ENCODE peak calls at places on chromosomes 6 and 20, in ten cellular contexts. One of them, this sample, is unnamed.

GRCh38 chr6:33994198-33995045 is 151.5 kb downstream of the GRM4 start:
- DNase-seq in fibroblast of lung: no peak
- DNase-seq in astrocyte of the spinal cord: no peak
- DNase-seq in GM20000: no peak
- DNase-seq in lower lobe of right lung: no peak
- DNase-seq in PC-3: no peak
- DNase-seq in heart left ventricle: no peak
- DNase-seq in cardiac muscle cell: no peak
- DNase-seq in A673: no peak
- DNase-seq in B cell: no peak
- DNase-seq in this sample: no peak

GRCh38 chr6:99345164-99345563 is 4.3 kb downstream of the FAXC start:
- DNase-seq in fibroblast of lung: no peak
- DNase-seq in astrocyte of the spinal cord: no peak
- DNase-seq in GM20000: no peak
- DNase-seq in lower lobe of right lung: no peak
- DNase-seq in PC-3: no peak
- DNase-seq in heart left ventricle: no peak
- DNase-seq in cardiac muscle cell: no peak
- DNase-seq in A673: no peak
- DNase-seq in B cell: no peak
- DNase-seq in this sample: no peak

GRCh38 chr6:152661776-152662175 is 24.6 kb upstream of the SYNE1 start:
- DNase-seq in fibroblast of lung: no peak
- DNase-seq in astrocyte of the spinal cord: no peak
- DNase-seq in GM20000: no peak
- DNase-seq in lower lobe of right lung: no peak
- DNase-seq in PC-3: no peak
- DNase-seq in heart left ventricle: no peak
- DNase-seq in cardiac muscle cell: no peak
- DNase-seq in A673: peak
- DNase-seq in B cell: no peak
- DNase-seq in this sample: no peak

GRCh38 chr6:79630883-79631799 is at the start of gene SH3BGRL2:
- DNase-seq in fibroblast of lung: peak
- DNase-seq in astrocyte of the spinal cord: peak
- DNase-seq in GM20000: peak
- DNase-seq in lower lobe of right lung: peak
- DNase-seq in PC-3: peak
- DNase-seq in heart left ventricle: peak
- DNase-seq in cardiac muscle cell: peak
- DNase-seq in A673: peak
- DNase-seq in B cell: peak
- DNase-seq in this sample: peak

GRCh38 chr6:117829594-117830319 is 77.3 kb upstream of the SLC35F1 start:
- DNase-seq in fibroblast of lung: peak
- DNase-seq in astrocyte of the spinal cord: peak
- DNase-seq in GM20000: peak
- DNase-seq in lower lobe of right lung: no peak
- DNase-seq in PC-3: peak
- DNase-seq in heart left ventricle: no peak
- DNase-seq in cardiac muscle cell: peak
- DNase-seq in A673: peak
- DNase-seq in B cell: no peak
- DNase-seq in this sample: peak

GRCh38 chr6:24440897-24441598 is 38.3 kb downstream of the MRS2 start:
- DNase-seq in fibroblast of lung: no peak
- DNase-seq in astrocyte of the spinal cord: no peak
- DNase-seq in GM20000: no peak
- DNase-seq in lower lobe of right lung: no peak
- DNase-seq in PC-3: no peak
- DNase-seq in heart left ventricle: no peak
- DNase-seq in cardiac muscle cell: no peak
- DNase-seq in A673: no peak
- DNase-seq in B cell: no peak
- DNase-seq in this sample: no peak

GRCh38 chr6:149766156-149766768 is 16.7 kb downstream of the PCMT1 start:
- DNase-seq in fibroblast of lung: peak
- DNase-seq in astrocyte of the spinal cord: peak
- DNase-seq in GM20000: no peak
- DNase-seq in lower lobe of right lung: no peak
- DNase-seq in PC-3: peak
- DNase-seq in heart left ventricle: no peak
- DNase-seq in cardiac muscle cell: no peak
- DNase-seq in A673: peak
- DNase-seq in B cell: no peak
- DNase-seq in this sample: no peak

GRCh38 chr20:57651977-57652864 is 32.0 kb upstream of the ZBP1 start:
- DNase-seq in fibroblast of lung: no peak
- DNase-seq in astrocyte of the spinal cord: no peak
- DNase-seq in GM20000: peak
- DNase-seq in lower lobe of right lung: peak
- DNase-seq in PC-3: no peak
- DNase-seq in heart left ventricle: peak
- DNase-seq in cardiac muscle cell: no peak
- DNase-seq in A673: no peak
- DNase-seq in B cell: peak
- DNase-seq in this sample: peak

GRCh38 chr6:126181173-126181741 is 158.7 kb upstream of the CENPW start:
- DNase-seq in fibroblast of lung: no peak
- DNase-seq in astrocyte of the spinal cord: no peak
- DNase-seq in GM20000: no peak
- DNase-seq in lower lobe of right lung: no peak
- DNase-seq in PC-3: peak
- DNase-seq in heart left ventricle: no peak
- DNase-seq in cardiac muscle cell: no peak
- DNase-seq in A673: no peak
- DNase-seq in B cell: no peak
- DNase-seq in this sample: no peak

GRCh38 chr6:108166664-108167448 is 1.0 kb downstream of the NR2E1 start:
- DNase-seq in fibroblast of lung: no peak
- DNase-seq in astrocyte of the spinal cord: no peak
- DNase-seq in GM20000: peak
- DNase-seq in lower lobe of right lung: no peak
- DNase-seq in PC-3: no peak
- DNase-seq in heart left ventricle: no peak
- DNase-seq in cardiac muscle cell: no peak
- DNase-seq in A673: no peak
- DNase-seq in B cell: peak
- DNase-seq in this sample: no peak

GRCh38 chr6:90183587-90184333 is 112.9 kb downstream of the BACH2 start:
- DNase-seq in fibroblast of lung: peak
- DNase-seq in astrocyte of the spinal cord: no peak
- DNase-seq in GM20000: no peak
- DNase-seq in lower lobe of right lung: no peak
- DNase-seq in PC-3: no peak
- DNase-seq in heart left ventricle: no peak
- DNase-seq in cardiac muscle cell: peak
- DNase-seq in A673: no peak
- DNase-seq in B cell: no peak
- DNase-seq in this sample: no peak

GRCh38 chr6:2028457-2029038 is 216.9 kb downstream of the GMDS start:
- DNase-seq in fibroblast of lung: no peak
- DNase-seq in astrocyte of the spinal cord: no peak
- DNase-seq in GM20000: peak
- DNase-seq in lower lobe of right lung: no peak
- DNase-seq in PC-3: peak
- DNase-seq in heart left ventricle: no peak
- DNase-seq in cardiac muscle cell: no peak
- DNase-seq in A673: peak
- DNase-seq in B cell: peak
- DNase-seq in this sample: no peak

GRCh38 chr6:149340200-149340599 is 22.7 kb downstream of the TAB2 start:
- DNase-seq in fibroblast of lung: no peak
- DNase-seq in astrocyte of the spinal cord: no peak
- DNase-seq in GM20000: no peak
- DNase-seq in lower lobe of right lung: no peak
- DNase-seq in PC-3: no peak
- DNase-seq in heart left ventricle: no peak
- DNase-seq in cardiac muscle cell: no peak
- DNase-seq in A673: no peak
- DNase-seq in B cell: no peak
- DNase-seq in this sample: no peak

GRCh38 chr20:23166563-23166962 is 80.4 kb upstream of the CD93 start:
- DNase-seq in fibroblast of lung: no peak
- DNase-seq in astrocyte of the spinal cord: no peak
- DNase-seq in GM20000: no peak
- DNase-seq in lower lobe of right lung: no peak
- DNase-seq in PC-3: no peak
- DNase-seq in heart left ventricle: no peak
- DNase-seq in cardiac muscle cell: no peak
- DNase-seq in A673: no peak
- DNase-seq in B cell: no peak
- DNase-seq in this sample: no peak

GRCh38 chr20:8749101-8749500 is 319.8 kb upstream of the PLCB4 start:
- DNase-seq in fibroblast of lung: peak
- DNase-seq in astrocyte of the spinal cord: no peak
- DNase-seq in GM20000: no peak
- DNase-seq in lower lobe of right lung: no peak
- DNase-seq in PC-3: no peak
- DNase-seq in heart left ventricle: no peak
- DNase-seq in cardiac muscle cell: no peak
- DNase-seq in A673: no peak
- DNase-seq in B cell: no peak
- DNase-seq in this sample: no peak

GRCh38 chr6:56148488-56149190 is 98.7 kb downstream of the COL21A1 start:
- DNase-seq in fibroblast of lung: peak
- DNase-seq in astrocyte of the spinal cord: peak
- DNase-seq in GM20000: no peak
- DNase-seq in lower lobe of right lung: no peak
- DNase-seq in PC-3: no peak
- DNase-seq in heart left ventricle: no peak
- DNase-seq in cardiac muscle cell: no peak
- DNase-seq in A673: peak
- DNase-seq in B cell: no peak
- DNase-seq in this sample: no peak

GRCh38 chr6:30124391-30124790 is 11.5 kb upstream of the TRIM31 start:
- DNase-seq in fibroblast of lung: no peak
- DNase-seq in astrocyte of the spinal cord: no peak
- DNase-seq in GM20000: no peak
- DNase-seq in lower lobe of right lung: no peak
- DNase-seq in PC-3: no peak
- DNase-seq in heart left ventricle: no peak
- DNase-seq in cardiac muscle cell: no peak
- DNase-seq in A673: no peak
- DNase-seq in B cell: no peak
- DNase-seq in this sample: no peak

DNA sequence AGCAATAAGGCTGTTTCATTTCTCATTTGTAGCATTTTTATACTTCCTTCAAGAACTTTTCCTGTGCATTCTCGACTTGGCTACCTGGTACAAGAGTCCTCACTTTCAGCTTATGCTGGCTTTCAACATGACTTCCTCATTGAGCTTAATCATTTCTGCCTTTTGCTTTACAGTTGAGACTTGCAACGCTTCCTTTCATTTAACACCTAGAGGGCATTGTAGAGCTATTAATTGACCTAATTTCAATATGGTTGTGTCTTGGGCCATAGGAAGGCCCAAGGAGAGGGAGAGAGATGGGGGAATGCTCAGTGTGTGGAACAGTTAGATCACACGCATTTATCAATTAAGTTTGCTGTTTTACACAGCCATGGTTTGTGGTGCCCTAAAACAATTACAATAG is 37.2 kb downstream of the SLC22A2 start:
- DNase-seq in fibroblast of lung: peak
- DNase-seq in astrocyte of the spinal cord: no peak
- DNase-seq in GM20000: no peak
- DNase-seq in lower lobe of right lung: no peak
- DNase-seq in PC-3: peak
- DNase-seq in heart left ventricle: no peak
- DNase-seq in cardiac muscle cell: no peak
- DNase-seq in A673: peak
- DNase-seq in B cell: no peak
- DNase-seq in this sample: no peak
- TF ChIP-seq CTCF in fibroblast of lung: no peak
- TF ChIP-seq CTCF in astrocyte of the spinal cord: no peak
- TF ChIP-seq CTCF in GM20000: no peak
- TF ChIP-seq CTCF in lower lobe of right lung: peak
- TF ChIP-seq CTCF in PC-3: peak
- TF ChIP-seq CTCF in heart left ventricle: no peak
- TF ChIP-seq CTCF in cardiac muscle cell: peak
- TF ChIP-seq CTCF in A673: no peak
- TF ChIP-seq CTCF in B cell: no peak
- TF ChIP-seq CTCF in this sample: no peak

DNA sequence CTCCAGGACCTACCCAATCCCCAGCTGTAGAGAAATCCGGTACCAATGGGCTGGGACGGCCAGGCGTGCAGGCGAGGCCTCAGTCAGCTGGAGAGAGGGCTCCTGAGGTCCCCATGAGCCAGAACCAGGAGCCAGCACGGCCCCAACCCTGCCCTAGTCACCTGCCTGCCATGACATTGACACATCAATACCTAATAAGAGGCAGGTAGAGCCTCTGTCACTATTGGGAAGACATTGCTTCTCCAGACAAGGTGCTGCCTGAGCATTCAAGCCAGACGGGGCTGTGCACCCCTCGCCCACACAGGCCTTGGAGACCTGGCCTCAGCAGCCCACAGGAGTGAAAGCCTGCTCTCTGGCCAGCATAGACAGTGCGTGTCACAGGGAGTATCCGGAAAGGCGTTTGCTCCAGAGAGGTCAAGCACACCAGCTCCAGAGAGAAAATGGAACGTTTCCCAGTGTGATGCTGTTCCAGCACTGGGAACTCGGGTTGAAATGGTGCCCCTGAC is 3.5 kb downstream of the DLL1 start:
- DNase-seq in fibroblast of lung: no peak
- DNase-seq in astrocyte of the spinal cord: no peak
- DNase-seq in GM20000: no peak
- DNase-seq in lower lobe of right lung: no peak
- DNase-seq in PC-3: no peak
- DNase-seq in heart left ventricle: no peak
- DNase-seq in cardiac muscle cell: no peak
- DNase-seq in A673: no peak
- DNase-seq in B cell: no peak
- DNase-seq in this sample: no peak
- TF ChIP-seq CTCF in fibroblast of lung: no peak
- TF ChIP-seq CTCF in astrocyte of the spinal cord: no peak
- TF ChIP-seq CTCF in GM20000: no peak
- TF ChIP-seq CTCF in lower lobe of right lung: no peak
- TF ChIP-seq CTCF in PC-3: no peak
- TF ChIP-seq CTCF in heart left ventricle: no peak
- TF ChIP-seq CTCF in cardiac muscle cell: no peak
- TF ChIP-seq CTCF in A673: no peak
- TF ChIP-seq CTCF in B cell: no peak
- TF ChIP-seq CTCF in this sample: no peak

GRCh38 chr6:28969129-28969528 is 36.0 kb downstream of the ZNF311 start:
- DNase-seq in fibroblast of lung: no peak
- DNase-seq in astrocyte of the spinal cord: no peak
- DNase-seq in GM20000: no peak
- DNase-seq in lower lobe of right lung: no peak
- DNase-seq in PC-3: no peak
- DNase-seq in heart left ventricle: no peak
- DNase-seq in cardiac muscle cell: no peak
- DNase-seq in A673: no peak
- DNase-seq in B cell: no peak
- DNase-seq in this sample: no peak
- TF ChIP-seq CTCF in fibroblast of lung: no peak
- TF ChIP-seq CTCF in astrocyte of the spinal cord: no peak
- TF ChIP-seq CTCF in GM20000: no peak
- TF ChIP-seq CTCF in lower lobe of right lung: no peak
- TF ChIP-seq CTCF in PC-3: no peak
- TF ChIP-seq CTCF in heart left ventricle: no peak
- TF ChIP-seq CTCF in cardiac muscle cell: no peak
- TF ChIP-seq CTCF in A673: no peak
- TF ChIP-seq CTCF in B cell: no peak
- TF ChIP-seq CTCF in this sample: no peak

GRCh38 chr6:15752820-15753219 is 90.0 kb upstream of the DTNBP1 start:
- DNase-seq in fibroblast of lung: no peak
- DNase-seq in astrocyte of the spinal cord: no peak
- DNase-seq in GM20000: no peak
- DNase-seq in lower lobe of right lung: no peak
- DNase-seq in PC-3: no peak
- DNase-seq in heart left ventricle: no peak
- DNase-seq in cardiac muscle cell: peak
- DNase-seq in A673: no peak
- DNase-seq in B cell: no peak
- DNase-seq in this sample: no peak
- TF ChIP-seq CTCF in fibroblast of lung: no peak
- TF ChIP-seq CTCF in astrocyte of the spinal cord: peak
- TF ChIP-seq CTCF in GM20000: no peak
- TF ChIP-seq CTCF in lower lobe of right lung: no peak
- TF ChIP-seq CTCF in PC-3: peak
- TF ChIP-seq CTCF in heart left ventricle: peak
- TF ChIP-seq CTCF in cardiac muscle cell: peak
- TF ChIP-seq CTCF in A673: no peak
- TF ChIP-seq CTCF in B cell: no peak
- TF ChIP-seq CTCF in this sample: no peak